ENCODE peak calls at places on chromosome X, in six cellular contexts. B is transverse colon, H is K562, S is body of pancreas, U is thyroid gland, I is tibial nerve. M is an unnamed sample.

GRCh38 chrX:104113237-104113965 is 1.1 kb downstream of the ZCCHC18 start:
- DNase-seq in B (peak; percentile 53), H (peak; percentile 12), S (peak; percentile 54), U (peak; percentile 47), I (peak; percentile 12), M (peak; percentile 26)

GRCh38 chrX:71053217-71053621 is 14.9 kb downstream of the SNX12 start:
- DNase-seq in B (no peak), H (no peak), S (no peak), U (no peak), I (no peak), M (peak; percentile 72)

GRCh38 chrX:22818061-22818460 is 181.7 kb upstream of the DDX53 start:
- DNase-seq in B (no peak), H (no peak), S (no peak), U (no peak), I (no peak), M (no peak)

GRCh38 chrX:25925956-25926355 is 212.2 kb upstream of the MAGEB18 start:
- DNase-seq in B (no peak), H (no peak), S (no peak), U (no peak), I (no peak), M (no peak)

GRCh38 chrX:12997898-12998687 is 23.2 kb downstream of the TMSB4X start:
- DNase-seq in B (no peak), H (no peak), S (peak; percentile 47), U (no peak), I (no peak), M (no peak)

GRCh38 chrX:18985186-18985435 is 1.2 kb upstream of the PHKA2 start:
- DNase-seq in B (no peak), H (no peak), S (no peak), U (no peak), I (no peak), M (no peak)

GRCh38 chrX:101409043-101409442 is 1.0 kb downstream of the HNRNPH2 start:
- DNase-seq in B (no peak), H (no peak), S (no peak), U (no peak), I (no peak), M (peak; percentile 47)

GRCh38 chrX:24243692-24244091 is 70.2 kb downstream of the SUPT20HL2 start:
- DNase-seq in B (no peak), H (no peak), S (no peak), U (no peak), I (no peak), M (no peak)

GRCh38 chrX:38095971-38096529 is 89.7 kb downstream of the SYTL5 start:
- DNase-seq in B (no peak), H (no peak), S (no peak), U (no peak), I (no peak), M (no peak)

GRCh38 chrX:150037041-150037440 is 98.8 kb upstream of the EOLA2 start:
- DNase-seq in B (no peak), H (no peak), S (no peak), U (no peak), I (no peak), M (no peak)

GRCh38 chrX:132758778-132759177 is 199.7 kb downstream of the HS6ST2 start:
- DNase-seq in B (no peak), H (no peak), S (no peak), U (no peak), I (no peak), M (no peak)

GRCh38 chrX:68433155-68433980 is at the start of gene OPHN1:
- DNase-seq in B (peak; percentile 83), H (peak; percentile 57), S (peak; percentile 74), U (peak; percentile 79), I (peak; percentile 64), M (peak; percentile 44)
- TF ChIP-seq POLR2A in B (peak; percentile 48), H (peak; percentile 36), S (no peak), U (peak; percentile 53), I (peak; percentile 7), M (no peak)

GRCh38 chrX:154396948-154397887 is 959 bp upstream of the RPL10 start:
- DNase-seq in B (peak; percentile 83), H (peak; percentile 61), S (peak; percentile 81), U (peak; percentile 78), I (peak; percentile 54), M (peak; percentile 74)
- TF ChIP-seq POLR2A in B (no peak), H (no peak), S (peak; percentile 56), U (peak; percentile 52), I (peak; percentile 41), M (no peak)

GRCh38 chrX:95678679-95679078 is 1006.0 kb upstream of the DIAPH2 start:
- DNase-seq in B (no peak), H (no peak), S (no peak), U (no peak), I (no peak), M (no peak)

GRCh38 chrX:95675794-95676193 is 1008.8 kb upstream of the DIAPH2 start:
- DNase-seq in B (no peak), H (no peak), S (no peak), U (no peak), I (no peak), M (no peak)

GRCh38 chrX:95675011-95675410 is 1009.6 kb upstream of the DIAPH2 start:
- DNase-seq in B (no peak), H (no peak), S (no peak), U (no peak), I (no peak), M (no peak)
- TF ChIP-seq POLR2A in B (no peak), H (no peak), S (no peak), U (no peak), I (no peak), M (no peak)

GRCh38 chrX:119852410-119853353 is at the start of gene UPF3B:
- DNase-seq in B (peak; percentile 97), H (peak; percentile 95), S (peak; percentile 96), U (peak; percentile 97), I (peak; percentile 87), M (peak; percentile 99)
- TF ChIP-seq POLR2A in B (peak; percentile 77), H (peak; percentile 89), S (peak; percentile 81), U (peak; percentile 79), I (no peak), M (peak; percentile 73)

DNA sequence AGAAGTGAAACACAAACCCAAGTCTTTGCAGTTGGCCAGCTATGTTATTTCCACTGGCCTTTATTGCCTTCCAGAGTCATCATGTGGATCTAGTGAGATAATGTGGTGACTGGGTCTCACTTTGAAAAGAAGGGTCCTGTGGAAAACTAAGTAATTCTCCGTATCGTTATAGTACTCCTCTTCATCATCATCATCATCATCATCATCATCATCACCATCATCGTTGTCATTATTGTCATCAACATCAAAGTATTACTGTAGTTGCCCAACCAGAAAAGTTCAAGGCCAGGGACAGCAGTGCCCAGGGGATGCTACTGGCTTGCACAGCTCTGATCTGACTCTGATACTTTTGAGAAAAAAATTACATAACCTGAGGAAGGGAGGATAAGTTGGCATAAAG is 295.6 kb upstream of the F9 start:
- DNase-seq in B (no peak), H (no peak), S (no peak), U (no peak), I (no peak), M (no peak)
- TF ChIP-seq POLR2A in B (no peak), H (no peak), S (no peak), U (no peak), I (no peak), M (no peak)

GRCh38 chrX:107728342-107729099 is 47.1 kb downstream of the TSC22D3 start:
- DNase-seq in B (no peak), H (no peak), S (no peak), U (no peak), I (no peak), M (peak; percentile 35)

GRCh38 chrX:107730991-107731766 is 44.4 kb downstream of the TSC22D3 start:
- DNase-seq in B (no peak), H (no peak), S (no peak), U (no peak), I (no peak), M (peak; percentile 23)

GRCh38 chrX:107731831-107732502 is 43.6 kb downstream of the TSC22D3 start:
- DNase-seq in B (peak; percentile 80), H (peak; percentile 73), S (peak; percentile 92), U (peak; percentile 95), I (peak; percentile 72), M (peak; percentile 52)

GRCh38 chrX:107730298-107730655 is 45.3 kb downstream of the TSC22D3 start:
- DNase-seq in B (no peak), H (no peak), S (no peak), U (peak; percentile 55), I (no peak), M (no peak)

DNA sequence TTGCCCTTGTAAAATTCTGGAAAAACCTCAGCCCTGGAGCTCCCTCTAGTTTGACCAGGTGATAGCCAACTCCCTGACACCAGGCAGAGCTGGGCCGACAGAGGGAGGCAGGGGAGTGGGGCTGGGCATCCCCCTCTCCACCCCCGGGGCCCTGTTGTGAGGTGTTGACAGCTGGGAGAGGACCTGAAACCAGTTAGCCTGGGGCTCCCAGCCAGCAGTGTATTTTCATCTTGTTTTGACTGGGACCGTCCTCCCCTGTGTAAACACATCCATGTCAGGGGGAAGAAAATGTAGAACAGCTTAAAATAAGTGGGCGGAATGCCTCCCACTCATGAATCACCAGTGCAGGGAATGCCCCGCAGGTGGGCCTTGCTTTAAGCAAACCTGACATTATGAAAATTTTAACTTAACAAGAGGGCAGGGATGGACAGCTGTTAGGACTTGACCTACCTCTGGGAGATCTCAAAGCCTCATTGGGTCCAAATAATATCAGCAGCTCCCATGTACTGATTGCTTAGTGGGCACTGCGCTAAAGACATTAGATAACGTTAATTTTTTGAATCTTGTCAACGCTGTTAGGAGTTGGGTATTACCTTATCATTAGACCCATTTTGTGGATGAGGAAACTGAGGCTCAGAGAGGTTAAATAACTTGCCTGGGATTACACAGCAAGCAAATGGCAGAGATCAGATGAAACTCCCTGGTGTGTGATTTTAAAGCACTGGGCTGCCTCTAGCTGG is 45.9 kb downstream of the TSC22D3 start:
- DNase-seq in B (no peak), H (no peak), S (no peak), U (peak; percentile 88), I (no peak), M (no peak)
- TF ChIP-seq POLR2A in B (no peak), H (no peak), S (no peak), U (peak; percentile 36), I (no peak), M (no peak)

DNA sequence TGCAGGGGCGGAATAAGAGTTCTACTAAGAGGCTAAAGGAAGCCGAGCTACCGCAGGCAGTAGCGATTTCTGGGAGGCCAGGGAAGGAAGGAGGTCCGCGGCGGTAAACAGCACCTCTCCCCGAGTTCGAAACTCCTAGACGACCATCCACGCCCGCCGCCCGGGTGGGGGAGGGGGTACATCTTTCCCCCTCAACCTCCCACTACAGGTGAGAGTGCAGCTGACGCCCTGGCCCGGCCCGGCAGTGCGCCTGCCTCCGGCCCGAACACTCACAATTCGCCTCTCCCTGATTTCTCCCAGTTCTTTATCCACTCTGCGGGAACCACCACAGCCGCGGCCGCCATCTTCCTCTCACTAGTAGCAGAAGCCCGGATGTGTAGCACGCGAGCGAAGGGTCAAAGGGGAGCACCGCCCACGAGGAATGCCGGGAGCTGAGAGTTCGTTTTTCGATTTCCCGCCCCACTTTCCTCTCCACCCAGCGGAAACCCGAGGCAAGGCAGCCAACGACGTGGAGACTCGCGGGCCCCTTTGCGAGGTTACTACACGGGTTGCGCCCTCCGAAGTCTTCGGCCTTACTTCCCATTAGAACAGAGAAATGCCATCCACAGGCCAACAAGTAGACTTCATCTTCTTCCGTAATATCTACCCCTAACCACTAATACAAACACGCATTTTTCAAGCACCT is at the start of gene THOC2:
- DNase-seq in B (peak; percentile 87), H (peak; percentile 76), S (peak; percentile 81), U (peak; percentile 83), I (peak; percentile 73), M (peak; percentile 85)
- TF ChIP-seq POLR2A in B (peak; percentile 46), H (peak; percentile 93), S (peak; percentile 56), U (peak; percentile 63), I (peak; percentile 30), M (peak; percentile 69)